ENCODE peak calls at places on chromosomes 16 and 17, in nine cellular contexts. One of them, this sample, is unnamed.

GRCh38 chr17:57889892-57890856 is 40.3 kb upstream of the MRPS23 start:
- DNase-seq in cardiac muscle cell: no peak
- DNase-seq in lower lobe of right lung: peak
- DNase-seq in neural crest cell: no peak
- DNase-seq in HFFc6: peak
- DNase-seq in LNCaP clone FGC: no peak
- DNase-seq in lower leg skin: peak
- DNase-seq in RWPE1: peak
- DNase-seq in AG10803: peak
- DNase-seq in this sample: no peak

GRCh38 chr16:13189250-13189649 is 287.9 kb downstream of the SHISA9 start:
- DNase-seq in neural crest cell: no peak
- DNase-seq in AG10803: no peak
- DNase-seq in lower leg skin: no peak
- DNase-seq in RWPE1: no peak
- DNase-seq in HFFc6: no peak
- DNase-seq in cardiac muscle cell: no peak
- DNase-seq in lower lobe of right lung: no peak
- DNase-seq in LNCaP clone FGC: no peak
- DNase-seq in this sample: no peak

GRCh38 chr17:43825567-43825966 is 7.4 kb downstream of the MPP3 start:
- DNase-seq in lower leg skin: no peak
- DNase-seq in neural crest cell: no peak
- DNase-seq in cardiac muscle cell: no peak
- DNase-seq in AG10803: no peak
- DNase-seq in RWPE1: no peak
- DNase-seq in lower lobe of right lung: no peak
- DNase-seq in LNCaP clone FGC: no peak
- DNase-seq in HFFc6: no peak
- DNase-seq in this sample: no peak

GRCh38 chr17:76268015-76268749 is 3.0 kb downstream of the UBALD2 start:
- DNase-seq in LNCaP clone FGC: no peak
- DNase-seq in AG10803: peak
- DNase-seq in cardiac muscle cell: no peak
- DNase-seq in HFFc6: peak
- DNase-seq in lower lobe of right lung: peak
- DNase-seq in lower leg skin: peak
- DNase-seq in RWPE1: peak
- DNase-seq in neural crest cell: no peak
- DNase-seq in this sample: no peak

GRCh38 chr17:39235555-39236221 is 9.9 kb upstream of the STAC2 start:
- DNase-seq in LNCaP clone FGC: peak
- DNase-seq in lower leg skin: no peak
- DNase-seq in cardiac muscle cell: peak
- DNase-seq in HFFc6: peak
- DNase-seq in AG10803: peak
- DNase-seq in RWPE1: peak
- DNase-seq in lower lobe of right lung: no peak
- DNase-seq in neural crest cell: no peak
- DNase-seq in this sample: no peak

GRCh38 chr17:8794636-8795035 is 4.5 kb downstream of the MFSD6L start:
- DNase-seq in neural crest cell: no peak
- DNase-seq in HFFc6: no peak
- DNase-seq in lower leg skin: peak
- DNase-seq in RWPE1: no peak
- DNase-seq in cardiac muscle cell: no peak
- DNase-seq in LNCaP clone FGC: no peak
- DNase-seq in lower lobe of right lung: no peak
- DNase-seq in AG10803: no peak
- DNase-seq in this sample: no peak

GRCh38 chr17:56269509-56269908 is 116.2 kb downstream of the ANKFN1 start:
- DNase-seq in cardiac muscle cell: no peak
- DNase-seq in AG10803: peak
- DNase-seq in neural crest cell: no peak
- DNase-seq in RWPE1: no peak
- DNase-seq in LNCaP clone FGC: no peak
- DNase-seq in HFFc6: peak
- DNase-seq in lower lobe of right lung: no peak
- DNase-seq in lower leg skin: no peak
- DNase-seq in this sample: no peak

GRCh38 chr16:68040506-68041288 is 17.6 kb downstream of the DUS2 start:
- DNase-seq in RWPE1: peak
- DNase-seq in HFFc6: peak
- DNase-seq in neural crest cell: peak
- DNase-seq in lower lobe of right lung: peak
- DNase-seq in cardiac muscle cell: peak
- DNase-seq in AG10803: peak
- DNase-seq in lower leg skin: peak
- DNase-seq in LNCaP clone FGC: peak
- DNase-seq in this sample: peak

GRCh38 chr17:82907797-82908261 is 68.0 kb upstream of the ZNF750 start:
- DNase-seq in AG10803: peak
- DNase-seq in lower lobe of right lung: no peak
- DNase-seq in cardiac muscle cell: no peak
- DNase-seq in RWPE1: no peak
- DNase-seq in lower leg skin: no peak
- DNase-seq in HFFc6: no peak
- DNase-seq in LNCaP clone FGC: no peak
- DNase-seq in neural crest cell: no peak
- DNase-seq in this sample: no peak

GRCh38 chr16:25217921-25218320 is 1.2 kb downstream of the AQP8 start:
- DNase-seq in cardiac muscle cell: no peak
- DNase-seq in lower lobe of right lung: no peak
- DNase-seq in lower leg skin: no peak
- DNase-seq in HFFc6: no peak
- DNase-seq in RWPE1: no peak
- DNase-seq in AG10803: no peak
- DNase-seq in LNCaP clone FGC: no peak
- DNase-seq in neural crest cell: no peak
- DNase-seq in this sample: no peak

GRCh38 chr16:83470406-83470805 is 337.4 kb upstream of the HSBP1 start:
- DNase-seq in LNCaP clone FGC: no peak
- DNase-seq in RWPE1: no peak
- DNase-seq in HFFc6: peak
- DNase-seq in neural crest cell: no peak
- DNase-seq in lower leg skin: no peak
- DNase-seq in AG10803: peak
- DNase-seq in lower lobe of right lung: no peak
- DNase-seq in cardiac muscle cell: no peak
- DNase-seq in this sample: no peak

GRCh38 chr17:74882517-74883240 is 9.9 kb upstream of the FDXR start:
- DNase-seq in lower lobe of right lung: no peak
- DNase-seq in HFFc6: no peak
- DNase-seq in LNCaP clone FGC: no peak
- DNase-seq in RWPE1: no peak
- DNase-seq in neural crest cell: no peak
- DNase-seq in lower leg skin: no peak
- DNase-seq in AG10803: no peak
- DNase-seq in cardiac muscle cell: no peak
- DNase-seq in this sample: no peak

GRCh38 chr17:82223517-82223916 is 5.3 kb upstream of the SLC16A3 start:
- DNase-seq in LNCaP clone FGC: no peak
- DNase-seq in lower lobe of right lung: no peak
- DNase-seq in HFFc6: no peak
- DNase-seq in AG10803: no peak
- DNase-seq in RWPE1: no peak
- DNase-seq in cardiac muscle cell: no peak
- DNase-seq in neural crest cell: no peak
- DNase-seq in lower leg skin: no peak
- DNase-seq in this sample: no peak

GRCh38 chr16:70747703-70748631 is 53.0 kb downstream of the VAC14 start:
- DNase-seq in lower leg skin: no peak
- DNase-seq in lower lobe of right lung: peak
- DNase-seq in cardiac muscle cell: no peak
- DNase-seq in HFFc6: no peak
- DNase-seq in LNCaP clone FGC: no peak
- DNase-seq in AG10803: no peak
- DNase-seq in RWPE1: peak
- DNase-seq in neural crest cell: no peak
- DNase-seq in this sample: no peak

GRCh38 chr16:80197790-80198201 is 343.0 kb upstream of the DYNLRB2 start:
- DNase-seq in LNCaP clone FGC: no peak
- DNase-seq in lower leg skin: no peak
- DNase-seq in HFFc6: peak
- DNase-seq in RWPE1: peak
- DNase-seq in neural crest cell: no peak
- DNase-seq in AG10803: peak
- DNase-seq in cardiac muscle cell: no peak
- DNase-seq in lower lobe of right lung: no peak
- DNase-seq in this sample: no peak

GRCh38 chr16:55253987-55254386 is 70.0 kb upstream of the IRX6 start:
- DNase-seq in lower lobe of right lung: no peak
- DNase-seq in AG10803: no peak
- DNase-seq in lower leg skin: no peak
- DNase-seq in neural crest cell: no peak
- DNase-seq in cardiac muscle cell: no peak
- DNase-seq in LNCaP clone FGC: no peak
- DNase-seq in HFFc6: no peak
- DNase-seq in RWPE1: no peak
- DNase-seq in this sample: no peak

GRCh38 chr16:55249361-55249760 is 74.6 kb upstream of the IRX6 start:
- DNase-seq in lower leg skin: no peak
- DNase-seq in lower lobe of right lung: no peak
- DNase-seq in RWPE1: no peak
- DNase-seq in HFFc6: no peak
- DNase-seq in AG10803: no peak
- DNase-seq in LNCaP clone FGC: no peak
- DNase-seq in cardiac muscle cell: no peak
- DNase-seq in neural crest cell: no peak
- DNase-seq in this sample: no peak

GRCh38 chr16:55249936-55250335 is 74.1 kb upstream of the IRX6 start:
- DNase-seq in AG10803: no peak
- DNase-seq in RWPE1: no peak
- DNase-seq in LNCaP clone FGC: no peak
- DNase-seq in HFFc6: no peak
- DNase-seq in lower leg skin: no peak
- DNase-seq in lower lobe of right lung: no peak
- DNase-seq in neural crest cell: no peak
- DNase-seq in cardiac muscle cell: no peak
- DNase-seq in this sample: no peak

GRCh38 chr16:55250641-55251550 is 73.1 kb upstream of the IRX6 start:
- DNase-seq in RWPE1: no peak
- DNase-seq in lower leg skin: peak
- DNase-seq in lower lobe of right lung: no peak
- DNase-seq in AG10803: peak
- DNase-seq in cardiac muscle cell: no peak
- DNase-seq in HFFc6: no peak
- DNase-seq in neural crest cell: no peak
- DNase-seq in LNCaP clone FGC: no peak
- DNase-seq in this sample: no peak

DNA sequence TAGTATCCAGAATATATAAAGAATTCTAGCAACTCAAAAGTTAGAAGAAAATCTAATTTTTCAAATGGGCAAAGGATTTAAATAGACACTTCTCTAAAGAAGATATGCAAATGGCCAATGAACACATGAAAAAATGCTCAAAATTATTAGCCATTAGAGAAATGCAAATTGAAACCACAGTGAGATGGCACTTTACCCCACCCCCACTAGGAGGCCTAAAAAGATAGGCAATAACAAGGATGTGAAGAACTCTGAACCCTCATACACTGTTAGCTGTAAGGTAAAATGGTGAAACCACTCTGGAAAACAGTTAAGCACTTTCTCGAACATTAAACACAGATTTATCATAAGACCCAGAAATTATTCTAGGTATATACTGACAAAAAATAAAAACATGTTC is 71.4 kb upstream of the IRX6 start:
- DNase-seq in lower lobe of right lung: no peak
- DNase-seq in neural crest cell: no peak
- DNase-seq in RWPE1: no peak
- DNase-seq in HFFc6: no peak
- DNase-seq in cardiac muscle cell: no peak
- DNase-seq in AG10803: no peak
- DNase-seq in lower leg skin: no peak
- DNase-seq in LNCaP clone FGC: no peak
- DNase-seq in this sample: no peak
- TF ChIP-seq CTCF in lower lobe of right lung: no peak
- TF ChIP-seq CTCF in neural crest cell: no peak
- TF ChIP-seq CTCF in RWPE1: no peak
- TF ChIP-seq CTCF in HFFc6: peak
- TF ChIP-seq CTCF in cardiac muscle cell: no peak
- TF ChIP-seq CTCF in AG10803: no peak
- TF ChIP-seq CTCF in lower leg skin: no peak
- TF ChIP-seq CTCF in LNCaP clone FGC: no peak
- TF ChIP-seq CTCF in this sample: no peak

GRCh38 chr16:22098538-22099255 is 6.4 kb downstream of the VWA3A start:
- DNase-seq in RWPE1: peak
- DNase-seq in lower lobe of right lung: no peak
- DNase-seq in lower leg skin: no peak
- DNase-seq in cardiac muscle cell: peak
- DNase-seq in HFFc6: peak
- DNase-seq in AG10803: peak
- DNase-seq in LNCaP clone FGC: peak
- DNase-seq in neural crest cell: no peak
- DNase-seq in this sample: no peak

GRCh38 chr16:22093952-22094351 is 1.6 kb downstream of the VWA3A start:
- DNase-seq in neural crest cell: no peak
- DNase-seq in lower leg skin: no peak
- DNase-seq in AG10803: peak
- DNase-seq in HFFc6: no peak
- DNase-seq in RWPE1: no peak
- DNase-seq in cardiac muscle cell: no peak
- DNase-seq in lower lobe of right lung: no peak
- DNase-seq in LNCaP clone FGC: no peak
- DNase-seq in this sample: no peak

GRCh38 chr16:22103371-22103890 is 11.1 kb downstream of the VWA3A start:
- DNase-seq in AG10803: no peak
- DNase-seq in cardiac muscle cell: no peak
- DNase-seq in HFFc6: no peak
- DNase-seq in neural crest cell: no peak
- DNase-seq in RWPE1: no peak
- DNase-seq in lower lobe of right lung: no peak
- DNase-seq in LNCaP clone FGC: no peak
- DNase-seq in lower leg skin: no peak
- DNase-seq in this sample: no peak

GRCh38 chr16:22099256-22099975 is 7.1 kb downstream of the VWA3A start:
- DNase-seq in LNCaP clone FGC: no peak
- DNase-seq in AG10803: no peak
- DNase-seq in neural crest cell: no peak
- DNase-seq in lower lobe of right lung: no peak
- DNase-seq in HFFc6: no peak
- DNase-seq in lower leg skin: no peak
- DNase-seq in cardiac muscle cell: no peak
- DNase-seq in RWPE1: no peak
- DNase-seq in this sample: no peak
- TF ChIP-seq CTCF in LNCaP clone FGC: no peak
- TF ChIP-seq CTCF in AG10803: no peak
- TF ChIP-seq CTCF in neural crest cell: no peak
- TF ChIP-seq CTCF in lower lobe of right lung: no peak
- TF ChIP-seq CTCF in HFFc6: peak
- TF ChIP-seq CTCF in lower leg skin: no peak
- TF ChIP-seq CTCF in cardiac muscle cell: no peak
- TF ChIP-seq CTCF in RWPE1: peak
- TF ChIP-seq CTCF in this sample: no peak

GRCh38 chr17:42248351-42249179 is 27.6 kb downstream of the STAT5B start:
- DNase-seq in neural crest cell: peak
- DNase-seq in RWPE1: no peak
- DNase-seq in HFFc6: peak
- DNase-seq in LNCaP clone FGC: peak
- DNase-seq in AG10803: peak
- DNase-seq in lower leg skin: peak
- DNase-seq in lower lobe of right lung: peak
- DNase-seq in cardiac muscle cell: peak
- DNase-seq in this sample: no peak
- TF ChIP-seq CTCF in neural crest cell: no peak
- TF ChIP-seq CTCF in RWPE1: no peak
- TF ChIP-seq CTCF in HFFc6: no peak
- TF ChIP-seq CTCF in LNCaP clone FGC: no peak
- TF ChIP-seq CTCF in AG10803: no peak
- TF ChIP-seq CTCF in lower leg skin: no peak
- TF ChIP-seq CTCF in lower lobe of right lung: no peak
- TF ChIP-seq CTCF in cardiac muscle cell: no peak
- TF ChIP-seq CTCF in this sample: no peak

GRCh38 chr16:49183911-49184310 is 97.7 kb downstream of the CBLN1 start:
- DNase-seq in RWPE1: peak
- DNase-seq in lower leg skin: no peak
- DNase-seq in LNCaP clone FGC: no peak
- DNase-seq in neural crest cell: peak
- DNase-seq in HFFc6: no peak
- DNase-seq in AG10803: no peak
- DNase-seq in lower lobe of right lung: no peak
- DNase-seq in cardiac muscle cell: peak
- DNase-seq in this sample: no peak
- TF ChIP-seq CTCF in RWPE1: no peak
- TF ChIP-seq CTCF in lower leg skin: no peak
- TF ChIP-seq CTCF in LNCaP clone FGC: peak
- TF ChIP-seq CTCF in neural crest cell: peak
- TF ChIP-seq CTCF in HFFc6: no peak
- TF ChIP-seq CTCF in AG10803: peak
- TF ChIP-seq CTCF in lower lobe of right lung: no peak
- TF ChIP-seq CTCF in cardiac muscle cell: no peak
- TF ChIP-seq CTCF in this sample: no peak